ENCODE peak calls at places on chromosomes 5 and 9, in ten cellular contexts. K is esophagus squamous epithelium; N is right cardiac atrium; D is H7; C is CD8-positive, alpha-beta T cell; S is testis; X is mesenchymal stem cell; Z is psoas muscle; P is CD4-positive, CD25-positive, alpha-beta regulatory T cell; I is ovary. G is an unnamed sample.

GRCh38 chr5:149365418-149365817 is 7.6 kb downstream of the PCYOX1L start:
- DNase-seq in S (no peak), X (no peak), I (no peak), P (no peak), Z (no peak), C (no peak), N (no peak), D (no peak), K (no peak), G (no peak)

GRCh38 chr5:22242532-22242931 is 610.6 kb downstream of the CDH12 start:
- DNase-seq in I (no peak), Z (no peak), C (no peak), N (no peak), X (no peak), S (no peak), P (no peak), K (no peak), D (peak; percentile 3), G (peak; percentile 46)

GRCh38 chr9:69078581-69078980 is 43.0 kb downstream of the FXN start:
- DNase-seq in X (no peak), Z (no peak), N (peak; percentile 52), K (no peak), S (peak; percentile 80), C (no peak), I (no peak), P (no peak), D (no peak), G (no peak)

GRCh38 chr5:40441733-40442132 is 238.0 kb upstream of the PTGER4 start:
- DNase-seq in P (peak; percentile 9), Z (no peak), D (no peak), N (no peak), C (no peak), I (no peak), K (no peak), S (no peak), X (no peak), G (no peak)

GRCh38 chr5:132747064-132747692 is at the start of gene CCNI2:
- DNase-seq in X (peak; percentile 45), I (no peak), S (no peak), Z (no peak), K (no peak), D (peak; percentile 86), P (peak; percentile 67), N (peak; percentile 61), C (peak; percentile 34), G (peak; percentile 84)

GRCh38 chr9:86990276-86990675 is 43.0 kb upstream of the GAS1 start:
- DNase-seq in C (no peak), S (no peak), D (no peak), Z (no peak), K (no peak), X (no peak), P (no peak), I (no peak), N (no peak), G (no peak)

GRCh38 chr5:87113848-87114247 is 153.8 kb upstream of the RASA1 start:
- DNase-seq in N (no peak), K (no peak), P (no peak), X (peak; percentile 69), C (no peak), Z (no peak), S (no peak), D (no peak), I (no peak), G (no peak)

GRCh38 chr5:131423056-131423455 is 159.2 kb downstream of the CDC42SE2 start:
- DNase-seq in C (no peak), X (peak; percentile 28), S (no peak), P (no peak), Z (no peak), D (peak; percentile 20), K (no peak), N (no peak), I (no peak), G (no peak)

GRCh38 chr5:38367410-38367809 is 109.1 kb downstream of the EGFLAM start:
- DNase-seq in P (no peak), I (no peak), X (no peak), D (no peak), C (no peak), S (no peak), K (no peak), N (no peak), Z (no peak), G (no peak)
- H3K27me3 ChIP-seq in P (no peaks in the 10 kb centered on the region), I (no peaks in the 10 kb centered on the region), X (peaks cover 32% of the 10 kb centered on the region), D (no peaks in the 10 kb centered on the region), C (no peaks in the 10 kb centered on the region), S (no peaks in the 10 kb centered on the region), K (no peaks in the 10 kb centered on the region), N (no peaks in the 10 kb centered on the region), Z (no peaks in the 10 kb centered on the region), G (no peaks in the 10 kb centered on the region)

GRCh38 chr9:126707083-126707482 is 93.4 kb downstream of the LMX1B start:
- DNase-seq in X (no peak), I (no peak), K (no peak), C (no peak), Z (no peak), N (no peak), P (no peak), S (no peak), D (no peak), G (no peak)
- H3K27me3 ChIP-seq in X (peaks cover 68% of the 10 kb centered on the region), I (no peaks in the 10 kb centered on the region), K (no peaks in the 10 kb centered on the region), C (peaks cover 8% of the 10 kb centered on the region), Z (peaks cover 35% of the 10 kb centered on the region), N (no peaks in the 10 kb centered on the region), P (peaks cover 3% of the 10 kb centered on the region), S (no peaks in the 10 kb centered on the region), D (peaks cover 13% of the 10 kb centered on the region), G (peaks cover 3% of the 10 kb centered on the region)

DNA sequence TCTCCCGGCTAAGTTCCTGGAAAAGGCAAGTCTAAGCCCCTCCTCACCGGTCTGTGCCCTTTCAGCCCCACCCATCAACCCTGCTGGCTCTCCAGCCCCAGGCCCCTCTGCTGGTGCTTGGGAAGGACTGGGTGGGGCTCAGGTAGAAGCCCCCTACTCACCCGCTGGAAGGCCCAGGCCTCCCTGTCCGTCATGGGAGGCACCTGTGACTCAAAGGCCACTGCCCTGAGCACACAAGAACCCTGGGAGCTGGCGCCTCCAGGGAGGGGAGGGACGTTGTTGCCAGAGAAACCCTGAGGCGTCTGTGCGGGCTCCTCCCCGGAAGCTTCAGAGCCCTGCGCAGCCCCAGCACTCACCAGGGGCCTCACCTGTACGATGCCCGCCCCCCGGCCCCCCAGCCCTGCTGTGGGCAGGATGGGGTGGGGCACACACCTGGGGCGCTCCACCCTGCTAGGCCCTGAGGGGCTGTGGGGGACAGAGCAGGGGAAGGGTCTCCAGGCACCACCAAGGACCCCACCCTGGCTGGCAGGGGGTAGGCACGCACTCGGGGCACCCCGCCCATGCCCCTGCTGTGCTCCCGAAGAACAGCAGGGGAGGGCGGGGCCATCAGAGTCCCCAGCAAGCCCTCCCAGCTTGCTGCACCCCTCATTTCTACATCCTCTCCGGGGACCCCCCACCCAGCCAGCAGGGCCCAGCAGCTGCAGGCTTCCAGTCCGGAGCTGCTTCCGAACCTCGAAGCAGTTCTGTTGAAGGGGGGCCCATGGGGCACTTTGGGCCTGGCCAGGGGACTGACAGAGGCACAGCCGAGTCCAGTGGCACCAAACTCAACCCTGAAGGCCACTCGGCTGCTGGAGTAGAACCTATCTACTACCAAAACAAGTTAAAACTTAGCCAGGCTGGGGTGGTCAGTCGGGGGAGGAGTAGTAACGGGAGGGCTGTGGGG is 7.8 kb upstream of the CCDC187 start:
- DNase-seq in C (no peak), N (peak; percentile 33), D (no peak), K (no peak), S (no peak), Z (no peak), P (no peak), I (no peak), X (no peak), G (no peak)
- H3K27me3 ChIP-seq in C (peaks cover 7% of the 10 kb centered on the region), N (no peaks in the 10 kb centered on the region), D (no peaks in the 10 kb centered on the region), K (no peaks in the 10 kb centered on the region), S (no peaks in the 10 kb centered on the region), Z (peaks cover 47% of the 10 kb centered on the region), P (peaks cover 2% of the 10 kb centered on the region), I (no peaks in the 10 kb centered on the region), X (peaks cover 46% of the 10 kb centered on the region), G (no peaks in the 10 kb centered on the region)

GRCh38 chr9:40914772-40915659 is 213.5 kb downstream of the FOXD4L6 start:
- DNase-seq in Z (no peak), K (no peak), S (no peak), I (no peak), C (no peak), N (no peak), X (no peak), D (no peak), P (no peak), G (peak; percentile 10)
- H3K27me3 ChIP-seq in Z (no peaks in the 10 kb centered on the region), K (no peaks in the 10 kb centered on the region), S (no peaks in the 10 kb centered on the region), I (no peaks in the 10 kb centered on the region), C (no peaks in the 10 kb centered on the region), N (no peaks in the 10 kb centered on the region), X (no peaks in the 10 kb centered on the region), D (peaks cover 6% of the 10 kb centered on the region), P (no peaks in the 10 kb centered on the region), G (peaks cover 47% of the 10 kb centered on the region)

GRCh38 chr9:127395491-127396252 is 1.3 kb upstream of the SLC2A8 start:
- DNase-seq in Z (no peak), P (no peak), X (peak; percentile 57), C (no peak), D (peak; percentile 25), K (no peak), I (no peak), N (no peak), S (no peak), G (no peak)

GRCh38 chr9:127396808-127397721 is at the start of gene SLC2A8:
- DNase-seq in X (peak; percentile 100), D (peak; percentile 99), Z (peak; percentile 99), I (peak; percentile 99), C (peak; percentile 78), K (peak; percentile 84), P (peak; percentile 96), S (peak; percentile 99), N (peak; percentile 99), G (peak; percentile 100)

GRCh38 chr9:127398715-127399400 is 1.9 kb downstream of the SLC2A8 start:
- DNase-seq in P (no peak), C (no peak), S (no peak), Z (no peak), N (no peak), I (no peak), D (no peak), X (no peak), K (no peak), G (no peak)

GRCh38 chr9:127397722-127398647 is 1.0 kb downstream of the SLC2A8 start:
- DNase-seq in C (no peak), S (peak; percentile 58), N (peak; percentile 81), I (peak; percentile 67), P (peak; percentile 20), X (peak; percentile 64), D (peak; percentile 82), Z (peak; percentile 74), K (no peak), G (peak; percentile 52)

GRCh38 chr9:127396253-127396807 is 639 bp upstream of the SLC2A8 start:
- DNase-seq in D (no peak), K (no peak), I (no peak), Z (no peak), X (no peak), N (no peak), S (no peak), P (no peak), C (no peak), G (no peak)
- H3K27me3 ChIP-seq in D (peaks cover 6% of the 10 kb centered on the region), K (no peaks in the 10 kb centered on the region), I (no peaks in the 10 kb centered on the region), Z (no peaks in the 10 kb centered on the region), X (peaks cover 92% of the 10 kb centered on the region), N (no peaks in the 10 kb centered on the region), S (no peaks in the 10 kb centered on the region), P (peaks cover 20% of the 10 kb centered on the region), C (peaks cover 45% of the 10 kb centered on the region), G (no peaks in the 10 kb centered on the region)

G was measured in H9.